ENCODE peak calls at places on chromosomes 13 and 19, in ten cellular contexts. Z, F, X, I, U, J, H, K, G and A are unnamed samples.

GRCh38 chr19:21568816-21569496 is 63.6 kb downstream of the ZNF429 start:
- DNase-seq in U (peak; percentile 89), Z (no peak), J (peak; percentile 95), G (no peak), F (no peak), H (no peak), K (no peak), X (peak; percentile 78), I (peak; percentile 88), A (peak; percentile 81)

GRCh38 chr13:103349664-103350063 is 283.4 kb upstream of the SLC10A2 start:
- DNase-seq in X (no peak), K (no peak), F (no peak), G (peak; percentile 48), I (no peak), Z (no peak), H (no peak), J (peak; percentile 32), U (no peak), A (no peak)

GRCh38 chr19:10134040-10134439 is 14.3 kb upstream of the EIF3G start:
- DNase-seq in G (no peak), I (no peak), Z (no peak), H (no peak), U (no peak), J (no peak), F (no peak), X (no peak), K (no peak), A (no peak)

GRCh38 chr13:48626077-48626449 is 27.7 kb upstream of the CYSLTR2 start:
- DNase-seq in G (no peak), U (peak; percentile 59), F (no peak), J (no peak), X (no peak), K (no peak), I (no peak), Z (no peak), H (no peak), A (no peak)

GRCh38 chr19:32773126-32773525 is 53.6 kb downstream of the TDRD12 start:
- DNase-seq in H (no peak), K (no peak), U (no peak), I (no peak), J (no peak), X (no peak), Z (no peak), F (no peak), G (no peak), A (no peak)

GRCh38 chr13:75803175-75803611 is 167.1 kb downstream of the LMO7 start:
- DNase-seq in I (no peak), U (peak; percentile 54), Z (no peak), X (no peak), F (no peak), K (no peak), H (peak; percentile 85), J (no peak), G (no peak), A (no peak)

GRCh38 chr19:45815501-45816216 is 551 bp upstream of the RSPH6A start:
- DNase-seq in U (no peak), X (no peak), K (no peak), Z (peak; percentile 53), I (no peak), H (peak; percentile 94), J (peak; percentile 45), F (peak; percentile 69), G (peak; percentile 68), A (no peak)

GRCh38 chr19:1913781-1914577 is 8.8 kb downstream of the ADAT3 start:
- DNase-seq in G (no peak), Z (no peak), H (no peak), K (no peak), I (no peak), X (no peak), U (peak; percentile 91), F (no peak), J (no peak), A (no peak)

GRCh38 chr19:5289060-5289990 is 51.3 kb downstream of the PTPRS start:
- DNase-seq in J (no peak), K (no peak), X (no peak), H (no peak), G (no peak), F (no peak), I (no peak), U (no peak), Z (no peak), A (no peak)
- TF ChIP-seq CTCF in J (no peak), K (peak; percentile 5), X (no peak), H (peak; percentile 46), G (no peak), F (no peak), I (no peak), U (no peak), Z (no peak), A (no peak)

DNA sequence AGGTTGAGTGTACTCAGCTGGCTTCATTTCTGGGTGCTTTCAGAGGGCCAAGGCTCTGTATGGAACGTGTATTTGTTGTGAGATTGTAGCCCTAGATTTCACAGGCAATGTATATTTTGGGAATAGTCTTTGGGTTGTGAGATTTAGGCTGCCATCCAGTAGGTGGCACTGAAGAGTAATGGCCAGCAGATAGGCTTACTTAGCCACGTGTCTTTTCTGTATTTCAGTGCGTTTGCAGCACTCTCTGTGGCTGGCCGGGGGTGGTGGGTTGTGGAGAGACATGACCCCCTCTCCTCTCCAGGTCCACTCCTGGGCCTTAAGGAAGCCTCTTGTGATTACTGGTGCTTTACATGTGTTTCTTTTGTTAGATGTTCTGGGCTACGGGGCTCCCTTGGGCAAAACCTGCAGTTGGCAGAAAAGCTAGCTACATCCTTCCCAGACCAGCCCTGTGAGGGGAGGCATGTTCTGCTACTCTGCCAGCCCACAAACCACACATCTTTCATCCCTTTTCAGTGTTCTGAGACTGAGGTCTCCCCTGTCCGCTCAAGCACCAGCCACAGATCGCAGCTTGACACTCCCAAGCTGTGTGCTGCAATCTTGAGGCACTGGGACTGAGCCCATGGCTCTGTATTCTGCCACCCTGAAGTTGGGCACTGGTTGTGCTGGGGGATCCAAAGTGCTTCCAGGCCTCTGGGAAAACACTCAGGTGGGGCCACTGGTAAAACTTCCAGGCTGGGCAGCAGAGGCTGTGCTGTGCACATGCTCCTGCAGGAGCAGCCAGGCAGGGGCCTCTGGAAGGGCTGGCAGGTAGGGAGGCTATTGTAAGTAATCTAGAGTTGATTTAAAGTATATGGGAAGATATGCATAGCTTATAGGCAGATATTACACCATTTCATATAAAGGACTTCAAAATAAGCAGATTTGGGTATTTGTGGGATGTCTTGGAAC is 1096.8 kb upstream of the PCDH20 start:
- DNase-seq in F (peak; percentile 12), I (peak; percentile 20), K (no peak), U (peak; percentile 54), H (peak; percentile 73), J (no peak), G (no peak), X (no peak), Z (no peak), A (no peak)
- TF ChIP-seq CTCF in F (peak; percentile 70), I (no peak), K (peak; percentile 44), U (peak; percentile 69), H (peak; percentile 83), J (peak; percentile 50), G (peak; percentile 49), X (peak; percentile 22), Z (peak; percentile 70), A (peak; percentile 67)

GRCh38 chr13:29707876-29708543 is 112.5 kb upstream of the SLC7A1 start:
- DNase-seq in J (no peak), H (peak; percentile 86), F (no peak), K (peak; percentile 24), X (no peak), U (peak; percentile 62), I (no peak), G (no peak), Z (no peak), A (peak; percentile 15)

GRCh38 chr13:29716493-29716892 is 121.0 kb upstream of the SLC7A1 start:
- DNase-seq in K (no peak), Z (no peak), F (no peak), I (no peak), U (no peak), G (no peak), X (no peak), J (no peak), H (no peak), A (no peak)

GRCh38 chr13:29718694-29719093 is 123.2 kb upstream of the SLC7A1 start:
- DNase-seq in Z (no peak), H (no peak), X (no peak), K (no peak), I (no peak), J (no peak), U (no peak), F (no peak), G (no peak), A (no peak)

DNA sequence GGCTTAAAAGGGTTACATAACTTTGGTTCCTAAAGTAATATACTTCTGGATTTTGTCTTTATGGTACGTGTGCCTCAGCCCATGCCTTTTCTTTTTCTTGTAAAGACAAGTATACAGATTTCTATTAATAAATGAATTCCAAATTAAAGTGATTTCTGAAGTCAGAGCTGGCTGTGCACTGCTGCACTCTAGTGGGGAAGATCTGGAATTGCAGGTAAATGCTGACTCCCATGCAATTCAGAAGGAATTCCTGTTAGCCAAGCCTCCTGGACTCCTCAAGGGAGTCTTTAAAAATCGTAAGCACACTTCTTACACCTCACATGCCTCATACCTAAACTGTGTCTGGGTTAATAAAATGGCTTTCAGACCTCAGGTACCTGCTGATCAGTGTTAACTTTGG is 118.4 kb upstream of the SLC7A1 start:
- DNase-seq in U (no peak), G (no peak), F (no peak), I (no peak), H (no peak), Z (no peak), K (no peak), J (no peak), X (no peak), A (no peak)
- TF ChIP-seq CTCF in U (peak; percentile 45), G (peak; percentile 70), F (peak; percentile 74), I (no peak), H (peak; percentile 91), Z (peak; percentile 64), K (peak; percentile 86), J (peak; percentile 30), X (peak; percentile 22), A (peak; percentile 40)

GRCh38 chr19:8641221-8641907 is 10.9 kb downstream of the NFILZ start:
- DNase-seq in G (no peak), X (no peak), H (no peak), Z (no peak), I (no peak), K (no peak), F (no peak), J (no peak), U (no peak), A (no peak)

GRCh38 chr19:8640402-8641004 is 10.1 kb downstream of the NFILZ start:
- DNase-seq in X (peak; percentile 68), I (no peak), G (no peak), H (no peak), U (peak; percentile 28), Z (no peak), F (no peak), K (no peak), J (peak; percentile 67), A (no peak)

GRCh38 chr19:8635422-8635821 is 5.0 kb downstream of the NFILZ start:
- DNase-seq in J (no peak), I (no peak), K (no peak), U (no peak), X (no peak), F (no peak), G (no peak), Z (no peak), H (no peak), A (no peak)

GRCh38 chr19:8639821-8640401 is 9.5 kb downstream of the NFILZ start:
- DNase-seq in U (no peak), H (no peak), I (no peak), F (no peak), X (no peak), J (no peak), Z (no peak), G (no peak), K (no peak), A (no peak)

DNA sequence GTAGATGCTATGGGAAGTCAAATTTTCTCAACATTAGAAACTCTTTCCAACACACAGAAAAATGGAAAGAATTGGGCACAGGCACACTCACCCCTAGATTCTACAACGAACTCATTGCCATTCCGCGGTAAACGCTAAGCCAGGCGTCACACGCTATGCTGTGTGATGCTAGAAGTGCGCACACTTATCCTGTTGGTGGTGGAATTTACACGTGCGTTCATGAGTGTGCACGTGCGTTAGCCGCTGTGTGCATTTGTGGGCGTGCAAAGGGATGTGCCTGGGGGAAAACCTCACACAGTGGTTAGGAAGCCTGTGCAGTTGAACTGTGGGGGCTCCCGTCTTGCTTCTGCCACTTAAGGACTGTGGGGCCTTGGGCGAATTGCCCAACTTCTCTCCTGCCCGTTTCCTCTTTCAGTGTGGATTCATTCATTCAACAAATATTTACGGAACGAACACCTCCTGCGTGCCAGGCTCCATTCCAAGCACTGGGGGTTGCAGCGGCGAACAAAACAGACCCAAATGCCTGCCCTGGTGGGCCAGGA is 7.7 kb downstream of the NFILZ start:
- DNase-seq in J (peak; percentile 57), G (no peak), F (no peak), H (no peak), X (no peak), K (no peak), I (no peak), Z (no peak), U (peak; percentile 68), A (no peak)
- TF ChIP-seq CTCF in J (no peak), G (no peak), F (no peak), H (no peak), X (no peak), K (no peak), I (no peak), Z (no peak), U (no peak), A (no peak)